ENCODE peak calls at places on chromosomes 6 and 20, in eight cellular contexts. F is posterior vena cava; R is AG10803; S is stimulated activated naive CD4-positive, alpha-beta T cell; Y is stimulated activated CD8-positive, alpha-beta memory T cell treated with anti-CD3 and anti-CD28 coated beads, Interleukin-15, amount 100 ng/mL, for 24 hours; W is lower lobe of right lung; M is WERI-Rb-1; O is HEK293T. T is an unnamed sample.

GRCh38 chr20:61589055-61589385 is 337.0 kb downstream of the CDH4 start:
- DNase-seq in F (no peak), R (peak), S (no peak), Y (no peak), W (no peak), M (no peak), O (no peak), T (no peak)

GRCh38 chr20:20233041-20233514 is 134.8 kb upstream of the INSM1 start:
- DNase-seq in F (no peak), R (no peak), S (no peak), Y (no peak), W (no peak), M (no peak), O (no peak), T (no peak)

GRCh38 chr20:5608448-5609161 is 141.6 kb upstream of the SHLD1 start:
- DNase-seq in F (no peak), R (peak), S (no peak), Y (no peak), W (no peak), M (no peak), O (no peak), T (no peak)

GRCh38 chr20:17676942-17677341 is 5.1 kb downstream of the RRBP1 start:
- DNase-seq in F (no peak), R (peak), S (no peak), Y (no peak), W (no peak), M (no peak), O (no peak), T (no peak)

GRCh38 chr6:139373928-139374356 is 506 bp downstream of the CITED2 start:
- DNase-seq in F (peak), R (no peak), S (no peak), Y (no peak), W (no peak), M (no peak), O (no peak), T (no peak)

GRCh38 chr6:132188865-132189264 is 212.4 kb downstream of the MOXD1 start:
- DNase-seq in F (no peak), R (peak), S (no peak), Y (no peak), W (no peak), M (no peak), O (no peak), T (no peak)

GRCh38 chr20:35909796-35910195 is 44.5 kb downstream of the SCAND1 start:
- DNase-seq in F (no peak), R (no peak), S (no peak), Y (no peak), W (no peak), M (no peak), O (no peak), T (no peak)

GRCh38 chr6:159572344-159573120 is 120.5 kb downstream of the SOD2 start:
- DNase-seq in F (peak), R (no peak), S (no peak), Y (no peak), W (no peak), M (no peak), O (no peak), T (no peak)

GRCh38 chr20:64109831-64110391 is 2.5 kb upstream of the NPBWR2 start:
- DNase-seq in F (peak), R (no peak), S (no peak), Y (no peak), W (peak), M (no peak), O (no peak), T (no peak)

GRCh38 chr6:31007694-31008093 is 2.6 kb upstream of the MUC22 start:
- DNase-seq in F (no peak), R (peak), S (no peak), Y (no peak), W (no peak), M (no peak), O (no peak), T (no peak)

GRCh38 chr6:13866291-13866690 is 51.9 kb upstream of the MCUR1 start:
- DNase-seq in F (no peak), R (no peak), S (no peak), Y (no peak), W (no peak), M (no peak), O (no peak), T (no peak)

GRCh38 chr6:44028767-44029166 is 98.5 kb downstream of the MRPL14 start:
- DNase-seq in F (no peak), R (no peak), S (no peak), Y (no peak), W (no peak), M (peak), O (no peak), T (no peak)

GRCh38 chr20:17225891-17226409 is 890 bp upstream of the PCSK2 start:
- DNase-seq in F (peak), R (no peak), S (no peak), Y (no peak), W (peak), M (peak), O (peak), T (no peak)

GRCh38 chr6:64294034-64294433 is 658.4 kb downstream of the PHF3 start:
- DNase-seq in F (no peak), R (no peak), S (no peak), Y (no peak), W (no peak), M (no peak), O (no peak), T (no peak)

GRCh38 chr6:24827162-24827561 is 28.4 kb upstream of the ARMH2 start:
- DNase-seq in F (no peak), R (no peak), S (no peak), Y (no peak), W (no peak), M (peak), O (no peak), T (no peak)

GRCh38 chr20:18263723-18264122 is 24.6 kb upstream of the ZNF133 start:
- DNase-seq in F (no peak), R (no peak), S (no peak), Y (no peak), W (no peak), M (no peak), O (no peak), T (no peak)

GRCh38 chr6:120056085-120056484 is 706.5 kb upstream of the MAN1A1 start:
- DNase-seq in F (no peak), R (no peak), S (no peak), Y (no peak), W (no peak), M (no peak), O (peak), T (no peak)

GRCh38 chr6:130369821-130370220 is 4.0 kb downstream of the TMEM200A start:
- DNase-seq in F (no peak), R (no peak), S (no peak), Y (no peak), W (no peak), M (no peak), O (no peak), T (no peak)

GRCh38 chr20:7627734-7628663 is 312.3 kb downstream of the HAO1 start:
- DNase-seq in F (no peak), R (peak), S (no peak), Y (no peak), W (no peak), M (no peak), O (no peak), T (no peak)

GRCh38 chr20:48818481-48818987 is 9.3 kb downstream of the PREX1 start:
- DNase-seq in F (peak), R (no peak), S (no peak), Y (no peak), W (no peak), M (no peak), O (no peak), T (no peak)

GRCh38 chr6:1028744-1029143 is 283.2 kb upstream of the FOXQ1 start:
- DNase-seq in F (no peak), R (no peak), S (no peak), Y (no peak), W (no peak), M (no peak), O (no peak), T (no peak)

GRCh38 chr6:89387516-89388222 is 24.4 kb downstream of the RRAGD start:
- DNase-seq in F (no peak), R (no peak), S (no peak), Y (no peak), W (no peak), M (no peak), O (no peak), T (no peak)

GRCh38 chr6:44730771-44731391 is 343.4 kb downstream of the CDC5L start:
- DNase-seq in F (no peak), R (peak), S (no peak), Y (no peak), W (no peak), M (no peak), O (peak), T (no peak)

GRCh38 chr6:40376113-40376650 is 211.0 kb downstream of the LRFN2 start:
- DNase-seq in F (no peak), R (no peak), S (no peak), Y (no peak), W (no peak), M (no peak), O (no peak), T (no peak)

GRCh38 chr20:51412333-51412761 is 130.2 kb downstream of the NFATC2 start:
- DNase-seq in F (no peak), R (peak), S (no peak), Y (no peak), W (no peak), M (no peak), O (no peak), T (no peak)

GRCh38 chr6:47203266-47203967 is 106.3 kb downstream of the TNFRSF21 start:
- DNase-seq in F (no peak), R (no peak), S (no peak), Y (no peak), W (no peak), M (no peak), O (no peak), T (no peak)

GRCh38 chr20:47102629-47103028 is 208.0 kb downstream of the EYA2 start:
- DNase-seq in F (no peak), R (peak), S (no peak), Y (no peak), W (no peak), M (no peak), O (no peak), T (no peak)

GRCh38 chr20:8423482-8423881 is 291.4 kb downstream of the PLCB1 start:
- DNase-seq in F (no peak), R (no peak), S (no peak), Y (no peak), W (no peak), M (no peak), O (no peak), T (no peak)

GRCh38 chr6:125611573-125612399 is 137.6 kb upstream of the HEY2 start:
- DNase-seq in F (no peak), R (peak), S (no peak), Y (no peak), W (no peak), M (no peak), O (peak), T (no peak)

GRCh38 chr20:45456632-45457031 is 12.9 kb upstream of the WFDC2 start:
- DNase-seq in F (no peak), R (no peak), S (no peak), Y (no peak), W (peak), M (peak), O (peak), T (no peak)

GRCh38 chr6:157020398-157021266 is 243.5 kb downstream of the ARID1B start:
- DNase-seq in F (no peak), R (peak), S (peak), Y (peak), W (no peak), M (peak), O (peak), T (no peak)

GRCh38 chr20:32467506-32468312 is 109.6 kb downstream of the ASXL1 start:
- DNase-seq in F (no peak), R (no peak), S (no peak), Y (no peak), W (no peak), M (no peak), O (no peak), T (no peak)

GRCh38 chr20:3842332-3842930 is 4.2 kb upstream of the MAVS start:
- DNase-seq in F (no peak), R (no peak), S (no peak), Y (no peak), W (no peak), M (no peak), O (no peak), T (no peak)

GRCh38 chr20:44956410-44956809 is 3.8 kb downstream of the TOMM34 start:
- DNase-seq in F (no peak), R (no peak), S (no peak), Y (no peak), W (no peak), M (no peak), O (no peak), T (no peak)

GRCh38 chr6:13668291-13668928 is 43.2 kb downstream of the RANBP9 start:
- DNase-seq in F (no peak), R (no peak), S (no peak), Y (no peak), W (no peak), M (no peak), O (no peak), T (no peak)

GRCh38 chr6:169905041-169905807 is 153.8 kb downstream of the ERMARD start:
- DNase-seq in F (peak), R (peak), S (no peak), Y (no peak), W (no peak), M (no peak), O (no peak), T (no peak)

GRCh38 chr6:81998432-81998831 is 246.0 kb upstream of the TENT5A start:
- DNase-seq in F (no peak), R (peak), S (no peak), Y (no peak), W (no peak), M (no peak), O (no peak), T (no peak)

GRCh38 chr6:70599187-70599586 is 32.5 kb downstream of the SDHAF4 start:
- DNase-seq in F (no peak), R (no peak), S (no peak), Y (no peak), W (no peak), M (no peak), O (no peak), T (no peak)

T was measured in activated B cell treated with CpG ODN at 0.5 μM for 24 hours.